ENCODE peak calls at places on chromosomes 13 and 19, in four cellular contexts. R is fibroblast of lung, K is esophagus muscularis mucosa, C is mesendoderm. M is an unnamed sample.

GRCh38 chr13:39263033-39263432 is 224.8 kb downstream of the NHLRC3 start:
- DNase-seq in R (peak; percentile 50), C (peak; percentile 67), K (no peak), M (peak; percentile 53)

GRCh38 chr19:33241530-33242101 is 16.0 kb upstream of the SLC7A10 start:
- DNase-seq in C (peak; percentile 11), R (no peak), K (no peak), M (no peak)

GRCh38 chr13:40502236-40502635 is 164.2 kb downstream of the FOXO1 start:
- DNase-seq in R (no peak), C (no peak), K (peak; percentile 53), M (no peak)

GRCh38 chr13:98987275-98987674 is 9.4 kb upstream of the DOCK9 start:
- DNase-seq in R (no peak), C (no peak), K (no peak), M (no peak)

GRCh38 chr13:27043013-27043412 is 128.6 kb downstream of the USP12 start:
- DNase-seq in C (peak; percentile 76), K (no peak), R (peak; percentile 96), M (peak; percentile 26)

GRCh38 chr13:44206429-44206828 is 167.2 kb upstream of the SERP2 start:
- DNase-seq in R (no peak), K (peak; percentile 60), C (no peak), M (no peak)

GRCh38 chr13:60099631-60100420 is 63.9 kb downstream of the DIAPH3 start:
- DNase-seq in R (no peak), C (no peak), K (no peak), M (no peak)

GRCh38 chr19:35119578-35119977 is 4.0 kb downstream of the FXYD3 start:
- DNase-seq in K (no peak), C (no peak), R (no peak), M (no peak)

GRCh38 chr19:4705413-4706131 is 18.1 kb downstream of the DPP9 start:
- DNase-seq in R (peak; percentile 43), C (no peak), K (no peak), M (no peak)

GRCh38 chr19:39825531-39826076 is 8.4 kb downstream of the DYRK1B start:
- DNase-seq in R (no peak), K (no peak), C (no peak), M (no peak)

GRCh38 chr19:45254044-45254531 is 3.0 kb downstream of the MARK4 start:
- DNase-seq in K (no peak), R (no peak), C (peak; percentile 36), M (peak; percentile 23)

GRCh38 chr19:11169896-11170678 is 14.5 kb upstream of the SPC24 start:
- DNase-seq in K (no peak), C (no peak), R (peak; percentile 42), M (no peak)
- H3K36me3 ChIP-seq in K (peaks cover 95% of the 10 kb centered on the region), C (peaks cover 6% of the 10 kb centered on the region), R (peaks cover 35% of the 10 kb centered on the region), M (peaks cover 10% of the 10 kb centered on the region)

GRCh38 chr19:57002765-57003164 is 117.0 kb upstream of the USP29 start:
- DNase-seq in K (no peak), R (no peak), C (no peak), M (no peak)

GRCh38 chr19:57004418-57004817 is 115.4 kb upstream of the USP29 start:
- DNase-seq in R (no peak), K (no peak), C (no peak), M (no peak)

GRCh38 chr19:57002195-57002601 is 117.6 kb upstream of the USP29 start:
- DNase-seq in C (no peak), K (no peak), R (no peak), M (no peak)
- H3K36me3 ChIP-seq in C (no peaks in the 10 kb centered on the region), K (no peaks in the 10 kb centered on the region), R (no peaks in the 10 kb centered on the region), M (no peaks in the 10 kb centered on the region)

DNA sequence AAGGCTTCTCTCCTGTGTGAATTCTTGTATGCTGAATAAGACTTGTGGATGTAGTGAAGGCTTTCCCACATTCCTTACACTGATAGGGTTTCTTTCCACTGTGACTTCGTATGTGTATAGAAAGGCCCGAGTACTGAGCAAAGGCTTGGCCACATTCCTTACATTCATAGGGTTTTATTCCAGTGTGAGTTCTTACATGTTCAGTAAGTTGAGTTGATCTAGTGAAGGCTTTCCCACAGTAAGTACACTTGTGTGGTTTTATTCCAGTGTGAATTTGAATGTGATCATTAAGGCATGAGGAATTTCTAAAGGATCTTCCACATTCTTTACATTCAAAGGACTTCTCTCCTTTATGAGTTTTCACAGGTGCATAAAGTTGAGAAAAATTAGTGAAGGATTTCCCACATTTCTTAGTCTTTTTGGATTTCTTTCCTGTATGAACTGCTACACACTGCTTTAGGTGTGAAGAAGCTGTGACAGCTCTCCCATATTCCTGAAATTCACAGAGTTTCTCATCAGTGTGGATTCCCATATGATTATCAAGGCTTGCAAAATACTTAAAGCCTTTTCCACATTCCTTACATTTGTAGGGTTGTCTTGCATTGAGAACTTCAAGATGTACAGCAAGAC is 10.4 kb downstream of the ZNF561 start:
- DNase-seq in R (peak; percentile 12), K (no peak), C (peak; percentile 32), M (no peak)
- H3K36me3 ChIP-seq in R (peaks cover 13% of the 10 kb centered on the region), K (peaks cover 84% of the 10 kb centered on the region), C (peaks cover 24% of the 10 kb centered on the region), M (peaks cover 71% of the 10 kb centered on the region)

GRCh38 chr19:49838816-49839588 is 12.0 kb upstream of the PTOV1 start:
- DNase-seq in C (no peak), K (no peak), R (peak; percentile 31), M (no peak)

GRCh38 chr19:49835562-49835961 is 15.4 kb upstream of the PTOV1 start:
- DNase-seq in K (no peak), R (no peak), C (no peak), M (no peak)

GRCh38 chr19:49837425-49837824 is 13.5 kb upstream of the PTOV1 start:
- DNase-seq in K (no peak), C (no peak), R (no peak), M (no peak)

GRCh38 chr19:49837009-49837310 is 14.0 kb upstream of the PTOV1 start:
- DNase-seq in K (no peak), R (no peak), C (no peak), M (no peak)

GRCh38 chr19:49836176-49837008 is 14.6 kb upstream of the PTOV1 start:
- DNase-seq in R (no peak), C (no peak), K (no peak), M (no peak)
- H3K36me3 ChIP-seq in R (peaks cover 21% of the 10 kb centered on the region), C (peaks cover 1% of the 10 kb centered on the region), K (peaks cover 86% of the 10 kb centered on the region), M (peaks cover 52% of the 10 kb centered on the region)

M was measured in BE2C.